ENCODE peak calls at places on chromosomes 7 and 10, in five cellular contexts. X is ovary, Q is uterus, E is HepG2, V is A549. M is an unnamed sample.

GRCh38 chr10:129728246-129728820 is 235.7 kb downstream of the EBF3 start:
- DNase-seq in X (no peak), Q (no peak), E (no peak), V (no peak), M (no peak)

GRCh38 chr10:88239212-88239611 is 343.9 kb downstream of the RNLS start:
- DNase-seq in X (no peak), Q (no peak), E (no peak), V (no peak), M (no peak)

GRCh38 chr7:2006921-2007381 is 225.8 kb downstream of the MAD1L1 start:
- DNase-seq in X (peak; percentile 31), Q (peak; percentile 9), E (no peak), V (no peak), M (no peak)

GRCh38 chr7:15199482-15199881 is 296.9 kb upstream of the DGKB start:
- DNase-seq in X (no peak), Q (no peak), E (no peak), V (no peak), M (no peak)

GRCh38 chr7:113060100-113060499 is 26.5 kb downstream of the GPR85 start:
- DNase-seq in X (no peak), Q (no peak), E (no peak), V (no peak), M (no peak)

GRCh38 chr7:76354516-76354915 is 4.3 kb downstream of the YWHAG start:
- DNase-seq in X (no peak), Q (no peak), E (no peak), V (no peak), M (no peak)

GRCh38 chr10:35399414-35400009 is 63.2 kb downstream of the CCNY start:
- DNase-seq in X (no peak), Q (no peak), E (no peak), V (no peak), M (no peak)

GRCh38 chr7:30200591-30200990 is 65.8 kb downstream of the MTURN start:
- DNase-seq in X (no peak), Q (no peak), E (no peak), V (no peak), M (no peak)

GRCh38 chr10:71371750-71372166 is 25.0 kb upstream of the CDH23 start:
- DNase-seq in X (no peak), Q (no peak), E (no peak), V (no peak), M (no peak)

GRCh38 chr7:28144266-28144665 is 36.3 kb downstream of the JAZF1 start:
- DNase-seq in X (no peak), Q (no peak), E (no peak), V (no peak), M (no peak)

GRCh38 chr7:117775826-117776623 is 97.2 kb downstream of the CTTNBP2 start:
- DNase-seq in X (no peak), Q (no peak), E (no peak), V (no peak), M (no peak)

GRCh38 chr10:52775132-52775647 is 2.6 kb upstream of the MBL2 start:
- DNase-seq in X (no peak), Q (no peak), E (peak; percentile 86), V (no peak), M (no peak)

GRCh38 chr7:19754521-19755116 is 18.8 kb downstream of the TMEM196 start:
- DNase-seq in X (no peak), Q (no peak), E (peak; percentile 35), V (no peak), M (no peak)

GRCh38 chr10:110429301-110429700 is 68.4 kb upstream of the DUSP5 start:
- DNase-seq in X (no peak), Q (no peak), E (no peak), V (no peak), M (no peak)

GRCh38 chr10:119025776-119026175 is 3.7 kb upstream of the NANOS1 start:
- DNase-seq in X (no peak), Q (no peak), E (no peak), V (no peak), M (no peak)

GRCh38 chr10:109966961-109967738 is 40.6 kb upstream of the ADD3 start:
- DNase-seq in X (no peak), Q (no peak), E (peak; percentile 82), V (no peak), M (no peak)

GRCh38 chr10:34889004-34889869 is 74.1 kb upstream of the PARD3 start:
- DNase-seq in X (no peak), Q (no peak), E (no peak), V (no peak), M (no peak)

GRCh38 chr7:121562274-121562673 is 166.2 kb upstream of the FAM3C start:
- DNase-seq in X (no peak), Q (no peak), E (no peak), V (no peak), M (no peak)

GRCh38 chr7:79820387-79820786 is 314.2 kb upstream of the GNAI1 start:
- DNase-seq in X (peak; percentile 81), Q (no peak), E (no peak), V (no peak), M (no peak)

GRCh38 chr10:74244097-74244685 is 93.2 kb downstream of the ADK start:
- DNase-seq in X (no peak), Q (peak; percentile 36), E (peak; percentile 7), V (no peak), M (no peak)

GRCh38 chr7:113491305-113491704 is 373.0 kb upstream of the SMIM30 start:
- DNase-seq in X (no peak), Q (no peak), E (no peak), V (no peak), M (no peak)

GRCh38 chr7:46658281-46658680 is 737.2 kb upstream of the IGFBP3 start:
- DNase-seq in X (no peak), Q (no peak), E (no peak), V (no peak), M (no peak)

GRCh38 chr10:132292287-132292971 is 15.3 kb downstream of the STK32C start:
- DNase-seq in X (peak; percentile 11), Q (no peak), E (no peak), V (no peak), M (no peak)

GRCh38 chr10:129277804-129278203 is 189.2 kb upstream of the MGMT start:
- DNase-seq in X (no peak), Q (no peak), E (no peak), V (no peak), M (no peak)

GRCh38 chr7:134514663-134515062 is 12.7 kb upstream of the AKR1B10 start:
- DNase-seq in X (no peak), Q (peak; percentile 22), E (peak; percentile 66), V (peak; percentile 91), M (peak; percentile 41)

GRCh38 chr10:128297709-128298457 is 171.7 kb upstream of the MKI67 start:
- DNase-seq in X (no peak), Q (no peak), E (no peak), V (no peak), M (no peak)

GRCh38 chr7:17633099-17633498 is 307.2 kb downstream of the SNX13 start:
- DNase-seq in X (no peak), Q (no peak), E (peak; percentile 39), V (peak; percentile 33), M (no peak)

GRCh38 chr7:13032524-13032923 is 345.1 kb downstream of the ARL4A start:
- DNase-seq in X (no peak), Q (no peak), E (no peak), V (no peak), M (no peak)

GRCh38 chr7:20776214-20776875 is 10.3 kb downstream of the SP8 start:
- DNase-seq in X (no peak), Q (no peak), E (no peak), V (no peak), M (no peak)

GRCh38 chr7:66508431-66508830 is 120.2 kb upstream of the KCTD7 start:
- DNase-seq in X (no peak), Q (no peak), E (no peak), V (no peak), M (no peak)

GRCh38 chr7:26440253-26440992 is 148.8 kb downstream of the SNX10 start:
- DNase-seq in X (no peak), Q (no peak), E (no peak), V (no peak), M (no peak)

GRCh38 chr10:100338434-100339036 is 8.5 kb upstream of the SCD start:
- DNase-seq in X (peak; percentile 89), Q (peak; percentile 72), E (peak; percentile 60), V (peak; percentile 85), M (peak; percentile 71)

GRCh38 chr7:33998487-33998886 is 93.1 kb downstream of the BMPER start:
- DNase-seq in X (peak; percentile 89), Q (no peak), E (peak; percentile 7), V (no peak), M (peak; percentile 7)

GRCh38 chr10:47053399-47053798 is 142.2 kb downstream of the PTPN20 start:
- DNase-seq in X (no peak), Q (no peak), E (no peak), V (no peak), M (no peak)

GRCh38 chr10:88980836-88981235 is 9.8 kb upstream of the FAS start:
- DNase-seq in X (no peak), Q (no peak), E (no peak), V (no peak), M (no peak)

GRCh38 chr10:121823993-121824463 is 103.8 kb downstream of the ATE1 start:
- DNase-seq in X (no peak), Q (no peak), E (peak; percentile 44), V (peak; percentile 44), M (no peak)

GRCh38 chr10:95474228-95475002 is 86.8 kb downstream of the SORBS1 start:
- DNase-seq in X (no peak), Q (peak; percentile 59), E (peak; percentile 29), V (no peak), M (peak; percentile 31)
- TF ChIP-seq POLR2A in X (no peak), Q (no peak), E (no peak), V (no peak), M (no peak)

GRCh38 chr7:132434041-132434440 is 142.2 kb downstream of the PLXNA4 start:
- DNase-seq in X (no peak), Q (no peak), E (no peak), V (no peak), M (no peak)
- H3K4me1 ChIP-seq in X (no peaks in the 10 kb centered on the region), Q (no peaks in the 10 kb centered on the region), E (no peaks in the 10 kb centered on the region), V (peaks cover 5% of the 10 kb centered on the region), M (no peaks in the 10 kb centered on the region)

GRCh38 chr7:123155571-123155970 is 44.2 kb downstream of the SLC13A1 start:
- DNase-seq in X (no peak), Q (no peak), E (no peak), V (no peak), M (no peak)
- H3K27ac ChIP-seq in X (no peak overlapping the region), Q (no peak overlapping the region), E (no peak overlapping the region), V (no peak overlapping the region), M (no peak overlapping the region)

DNA sequence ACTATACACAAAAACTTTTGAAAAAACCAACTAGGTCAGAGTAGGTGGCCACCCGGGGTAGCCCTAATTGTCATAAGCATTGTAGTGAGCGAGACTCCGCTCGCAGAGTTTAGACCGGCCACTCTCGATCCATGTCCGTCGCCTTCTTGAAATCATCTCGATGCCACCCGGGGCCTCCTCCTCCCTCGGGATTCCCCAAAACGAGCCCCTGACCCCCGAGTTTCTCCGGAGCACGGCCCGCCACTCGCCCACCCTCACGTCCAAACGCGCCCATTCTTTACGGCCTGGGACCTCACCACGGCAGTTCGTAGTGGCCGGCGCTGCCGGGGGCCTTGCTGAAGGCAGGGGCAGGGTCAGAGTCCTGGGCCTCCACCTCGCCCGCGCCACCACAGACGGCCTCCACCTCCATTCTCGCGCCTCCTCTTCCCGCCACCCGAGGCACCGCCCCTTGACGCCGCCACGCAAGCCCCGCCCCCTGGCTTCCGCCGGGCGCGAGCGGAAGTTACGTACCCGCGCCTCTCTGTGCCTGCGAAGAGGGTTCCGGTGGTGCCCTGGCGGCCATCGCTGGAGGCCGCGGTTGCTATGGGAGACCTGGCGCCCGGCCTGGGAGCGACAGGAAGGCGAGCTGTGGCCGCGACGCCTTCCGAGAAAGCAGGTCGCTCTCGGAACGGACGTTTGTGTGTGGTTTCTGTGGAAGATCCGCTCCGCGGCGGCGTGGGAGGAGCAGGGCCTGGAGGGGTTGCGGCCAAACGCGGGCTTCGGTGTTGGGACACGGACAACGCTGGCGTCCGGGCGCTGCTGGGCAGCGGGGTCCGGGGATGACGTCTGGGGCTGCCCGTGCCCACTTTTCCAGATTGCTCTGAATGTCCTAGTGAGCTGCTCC is at the start of gene RFC2:
- DNase-seq in X (peak; percentile 99), Q (peak; percentile 95), E (peak; percentile 89), V (peak; percentile 93), M (peak; percentile 95)
- TF ChIP-seq POLR2A in X (peak; percentile 92), Q (peak; percentile 90), E (peak; percentile 71), V (peak; percentile 77), M (peak; percentile 87)

M was measured in prostate gland.